ENCODE peak calls at places on chromosomes 3 and 15, in nine cellular contexts. U is transverse colon, M is suprapubic skin, L is tibial nerve, W is stomach, A is IMR-90, G is Peyer's patch, D is uterus, S is testis. X is an unnamed sample. For H3K36me3, the result is how much of the 10 kb centered on the place peaks cover.

GRCh38 chr3:177060492-177060891 is 136.8 kb downstream of the TBL1XR1 start:
- DNase-seq in U (no peak), M (no peak), L (no peak), W (no peak), A (no peak), G (no peak), D (no peak), S (no peak), X (no peak)

GRCh38 chr15:67685008-67685599 is 140.2 kb upstream of the SKOR1 start:
- DNase-seq in U (no peak), M (no peak), L (no peak), W (no peak), A (peak), G (no peak), D (no peak), S (no peak), X (no peak)

GRCh38 chr3:77186728-77187127 is 146.8 kb downstream of the ROBO2 start:
- DNase-seq in U (no peak), M (no peak), L (no peak), W (no peak), A (peak), G (no peak), D (no peak), S (no peak), X (no peak)

GRCh38 chr3:79380581-79380980 is 387.2 kb downstream of the ROBO1 start:
- DNase-seq in U (no peak), M (no peak), L (no peak), W (no peak), A (peak), G (no peak), D (no peak), S (no peak), X (no peak)

GRCh38 chr3:126753191-126754160 is 49.4 kb downstream of the CHCHD6 start:
- DNase-seq in U (no peak), M (peak), L (no peak), W (no peak), A (peak), G (no peak), D (no peak), S (no peak), X (no peak)

GRCh38 chr3:156843071-156843808 is 17.1 kb downstream of the LEKR1 start:
- DNase-seq in U (no peak), M (no peak), L (no peak), W (no peak), A (peak), G (no peak), D (no peak), S (peak), X (no peak)

GRCh38 chr15:75725021-75725718 is 12.5 kb upstream of the CSPG4 start:
- DNase-seq in U (no peak), M (no peak), L (peak), W (no peak), A (no peak), G (peak), D (no peak), S (no peak), X (peak)

GRCh38 chr15:74816624-74817369 is 4.2 kb downstream of the LMAN1L start:
- DNase-seq in U (peak), M (no peak), L (no peak), W (no peak), A (no peak), G (peak), D (no peak), S (no peak), X (no peak)

GRCh38 chr15:75036269-75036668 is 12.9 kb downstream of the PPCDC start:
- DNase-seq in U (peak), M (no peak), L (no peak), W (peak), A (no peak), G (peak), D (no peak), S (no peak), X (no peak)

GRCh38 chr3:152284906-152285305 is 16.2 kb downstream of the MBNL1 start:
- DNase-seq in U (no peak), M (no peak), L (no peak), W (no peak), A (no peak), G (no peak), D (no peak), S (no peak), X (no peak)

GRCh38 chr15:67415186-67415585 is 105.7 kb upstream of the C15orf61 start:
- DNase-seq in U (no peak), M (no peak), L (no peak), W (no peak), A (no peak), G (no peak), D (no peak), S (no peak), X (no peak)

GRCh38 chr3:15805756-15806266 is 8.0 kb upstream of the ANKRD28 start:
- DNase-seq in U (no peak), M (no peak), L (no peak), W (no peak), A (peak), G (no peak), D (no peak), S (no peak), X (no peak)

GRCh38 chr3:139538733-139539132 is 809 bp downstream of the RBP1 start:
- DNase-seq in U (peak), M (no peak), L (no peak), W (no peak), A (peak), G (no peak), D (peak), S (peak), X (peak)

GRCh38 chr3:71599416-71599815 is 15.9 kb upstream of the FOXP1 start:
- DNase-seq in U (no peak), M (no peak), L (no peak), W (no peak), A (peak), G (no peak), D (no peak), S (no peak), X (no peak)

GRCh38 chr15:66477011-66477410 is 20.6 kb downstream of the SNAPC5 start:
- DNase-seq in U (no peak), M (no peak), L (no peak), W (no peak), A (no peak), G (no peak), D (no peak), S (no peak), X (no peak)

GRCh38 chr3:14439501-14440167 is 37.2 kb downstream of the SLC6A6 start:
- DNase-seq in U (peak), M (no peak), L (peak), W (peak), A (peak), G (peak), D (peak), S (peak), X (peak)

GRCh38 chr3:38032328-38032865 is 3.0 kb upstream of the PLCD1 start:
- DNase-seq in U (no peak), M (no peak), L (no peak), W (no peak), A (no peak), G (no peak), D (no peak), S (no peak), X (no peak)

GRCh38 chr15:77040673-77041072 is 30.2 kb downstream of the TSPAN3 start:
- DNase-seq in U (no peak), M (no peak), L (no peak), W (no peak), A (peak), G (no peak), D (no peak), S (no peak), X (no peak)

GRCh38 chr3:75906555-75907112 is 121.3 kb upstream of the ZNF717 start:
- DNase-seq in U (no peak), M (peak), L (no peak), W (no peak), A (peak), G (no peak), D (no peak), S (peak), X (no peak)

GRCh38 chr15:42640103-42640502 is 64.7 kb downstream of the STARD9 start:
- DNase-seq in U (no peak), M (no peak), L (no peak), W (no peak), A (no peak), G (no peak), D (no peak), S (no peak), X (no peak)

GRCh38 chr15:59138243-59138642 is 33.3 kb downstream of the CCNB2 start:
- DNase-seq in U (peak), M (no peak), L (no peak), W (peak), A (peak), G (peak), D (peak), S (peak), X (no peak)

GRCh38 chr3:195893516-195893915 is 14.8 kb downstream of the TNK2 start:
- DNase-seq in U (no peak), M (no peak), L (no peak), W (no peak), A (no peak), G (no peak), D (no peak), S (no peak), X (no peak)

GRCh38 chr3:23324745-23325144 is 121.6 kb downstream of the UBE2E2 start:
- DNase-seq in U (no peak), M (no peak), L (no peak), W (no peak), A (peak), G (no peak), D (no peak), S (no peak), X (no peak)

GRCh38 chr3:37243811-37244748 is 69.7 kb upstream of the LRRFIP2 start:
- DNase-seq in U (peak), M (peak), L (peak), W (peak), A (peak), G (peak), D (peak), S (peak), X (peak)

GRCh38 chr15:85407421-85408269 is 27.2 kb downstream of the AKAP13 start:
- DNase-seq in U (no peak), M (no peak), L (no peak), W (no peak), A (peak), G (no peak), D (no peak), S (no peak), X (no peak)

GRCh38 chr3:114389156-114389555 is 95.3 kb downstream of the TIGIT start:
- DNase-seq in U (no peak), M (no peak), L (no peak), W (no peak), A (no peak), G (no peak), D (no peak), S (no peak), X (no peak)

GRCh38 chr15:83474578-83474977 is 27.4 kb downstream of the SH3GL3 start:
- DNase-seq in U (no peak), M (no peak), L (no peak), W (no peak), A (no peak), G (no peak), D (no peak), S (no peak), X (no peak)

GRCh38 chr3:188233320-188233719 is 79.4 kb downstream of the LPP start:
- DNase-seq in U (no peak), M (no peak), L (no peak), W (no peak), A (peak), G (no peak), D (no peak), S (no peak), X (no peak)

GRCh38 chr3:154486949-154487348 is 57.0 kb upstream of the GPR149 start:
- DNase-seq in U (no peak), M (no peak), L (no peak), W (no peak), A (no peak), G (no peak), D (no peak), S (no peak), X (no peak)

GRCh38 chr3:116341381-116341780 is 103.9 kb downstream of the LSAMP start:
- DNase-seq in U (no peak), M (no peak), L (no peak), W (no peak), A (no peak), G (no peak), D (no peak), S (no peak), X (no peak)

GRCh38 chr3:69107841-69108240 is 14.6 kb downstream of the LMOD3 start:
- DNase-seq in U (no peak), M (no peak), L (no peak), W (no peak), A (no peak), G (no peak), D (no peak), S (no peak), X (no peak)

GRCh38 chr15:93246266-93247242 is 157.5 kb upstream of the RGMA start:
- DNase-seq in U (no peak), M (no peak), L (no peak), W (no peak), A (no peak), G (no peak), D (no peak), S (peak), X (no peak)

GRCh38 chr3:114644372-114644771 is 350.5 kb downstream of the TIGIT start:
- DNase-seq in U (no peak), M (no peak), L (no peak), W (no peak), A (peak), G (no peak), D (no peak), S (no peak), X (no peak)

GRCh38 chr3:50123394-50124361 is 31.4 kb upstream of the SEMA3F start:
- DNase-seq in U (no peak), M (no peak), L (no peak), W (no peak), A (no peak), G (peak), D (no peak), S (no peak), X (peak)

GRCh38 chr3:12545473-12545791 is at the start of gene MKRN2OS:
- DNase-seq in U (peak), M (no peak), L (no peak), W (peak), A (peak), G (peak), D (no peak), S (no peak), X (no peak)

GRCh38 chr15:43775411-43775965 is 1.3 kb downstream of the ELL3 start:
- DNase-seq in U (peak), M (no peak), L (no peak), W (peak), A (peak), G (peak), D (peak), S (peak), X (peak)
- TF ChIP-seq POLR2A in U (peak), M (no peak), L (no peak), W (no peak), A (no peak), G (peak), D (no peak), S (no peak), X (no peak)

GRCh38 chr3:39407773-39408492 is 1.4 kb downstream of the RPSA start:
- DNase-seq in U (no peak), M (no peak), L (no peak), W (no peak), A (peak), G (no peak), D (no peak), S (no peak), X (no peak)
- H3K36me3 ChIP-seq in U (under half), M (under half), L (under half), W (half or more), A (under half), G (under half), D (under half), S (under half), X (under half)

GRCh38 chr3:182792901-182793662 is at the start of gene ATP11B:
- DNase-seq in U (peak), M (peak), L (peak), W (peak), A (peak), G (peak), D (peak), S (peak), X (peak)
- TF ChIP-seq POLR2A in U (peak), M (peak), L (peak), W (no peak), A (no peak), G (peak), D (peak), S (no peak), X (peak)

GRCh38 chr3:142319912-142320311 is 94.5 kb upstream of the GK5 start:
- DNase-seq in U (no peak), M (no peak), L (no peak), W (no peak), A (no peak), G (no peak), D (no peak), S (no peak), X (no peak)
- H3K36me3 ChIP-seq in U (under half), M (under half), L (under half), W (under half), A (under half), G (under half), D (under half), S (under half), X (under half)

GRCh38 chr3:72847282-72847681 is 963 bp downstream of the SHQ1 start:
- DNase-seq in U (no peak), M (no peak), L (no peak), W (no peak), A (no peak), G (no peak), D (no peak), S (no peak), X (no peak)

GRCh38 chr3:72848703-72849081 is 447 bp upstream of the SHQ1 start:
- DNase-seq in U (no peak), M (no peak), L (no peak), W (no peak), A (no peak), G (no peak), D (no peak), S (no peak), X (no peak)

GRCh38 chr3:72844436-72844999 is 3.7 kb downstream of the SHQ1 start:
- DNase-seq in U (no peak), M (no peak), L (no peak), W (no peak), A (peak), G (no peak), D (no peak), S (no peak), X (no peak)

GRCh38 chr3:72847751-72848702 is at the start of gene SHQ1:
- DNase-seq in U (peak), M (peak), L (peak), W (peak), A (peak), G (peak), D (peak), S (peak), X (peak)
- TF ChIP-seq POLR2A in U (peak), M (no peak), L (no peak), W (no peak), A (peak), G (no peak), D (peak), S (no peak), X (peak)

DNA sequence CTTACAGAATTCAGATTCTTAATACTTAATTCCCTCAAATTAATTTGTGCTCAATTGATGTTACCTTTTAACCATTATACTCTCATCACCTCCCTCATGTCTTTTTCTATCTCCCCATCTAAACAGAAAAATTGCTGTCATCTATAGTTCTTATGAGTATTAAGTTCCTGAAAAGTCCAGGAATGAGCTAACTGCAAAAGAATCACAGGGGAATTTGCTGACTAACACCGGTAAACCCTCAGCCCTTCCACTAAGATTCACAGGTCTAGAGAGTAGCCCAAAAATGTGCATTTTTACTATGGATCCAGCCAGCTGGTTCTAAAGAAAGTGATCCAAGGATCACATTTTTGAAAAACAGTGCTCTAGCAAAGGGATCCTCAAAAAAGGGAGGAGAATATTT is 67.0 kb downstream of the SETD2 start:
- DNase-seq in U (no peak), M (no peak), L (no peak), W (no peak), A (peak), G (no peak), D (no peak), S (no peak), X (no peak)
- H3K36me3 ChIP-seq in U (under half), M (half or more), L (under half), W (half or more), A (under half), G (half or more), D (under half), S (under half), X (under half)

GRCh38 chr3:58537412-58538301 is 667 bp upstream of the ACOX2 start:
- DNase-seq in U (no peak), M (no peak), L (no peak), W (peak), A (no peak), G (no peak), D (no peak), S (no peak), X (no peak)

GRCh38 chr3:58535531-58536500 is 1.2 kb downstream of the ACOX2 start:
- DNase-seq in U (peak), M (no peak), L (no peak), W (peak), A (no peak), G (peak), D (peak), S (peak), X (no peak)

GRCh38 chr3:58539636-58540035 is 2.6 kb upstream of the ACOX2 start:
- DNase-seq in U (no peak), M (peak), L (no peak), W (no peak), A (peak), G (no peak), D (no peak), S (no peak), X (no peak)

GRCh38 chr3:58534592-58535494 is 2.1 kb downstream of the ACOX2 start:
- DNase-seq in U (no peak), M (no peak), L (no peak), W (no peak), A (no peak), G (no peak), D (no peak), S (no peak), X (no peak)

DNA sequence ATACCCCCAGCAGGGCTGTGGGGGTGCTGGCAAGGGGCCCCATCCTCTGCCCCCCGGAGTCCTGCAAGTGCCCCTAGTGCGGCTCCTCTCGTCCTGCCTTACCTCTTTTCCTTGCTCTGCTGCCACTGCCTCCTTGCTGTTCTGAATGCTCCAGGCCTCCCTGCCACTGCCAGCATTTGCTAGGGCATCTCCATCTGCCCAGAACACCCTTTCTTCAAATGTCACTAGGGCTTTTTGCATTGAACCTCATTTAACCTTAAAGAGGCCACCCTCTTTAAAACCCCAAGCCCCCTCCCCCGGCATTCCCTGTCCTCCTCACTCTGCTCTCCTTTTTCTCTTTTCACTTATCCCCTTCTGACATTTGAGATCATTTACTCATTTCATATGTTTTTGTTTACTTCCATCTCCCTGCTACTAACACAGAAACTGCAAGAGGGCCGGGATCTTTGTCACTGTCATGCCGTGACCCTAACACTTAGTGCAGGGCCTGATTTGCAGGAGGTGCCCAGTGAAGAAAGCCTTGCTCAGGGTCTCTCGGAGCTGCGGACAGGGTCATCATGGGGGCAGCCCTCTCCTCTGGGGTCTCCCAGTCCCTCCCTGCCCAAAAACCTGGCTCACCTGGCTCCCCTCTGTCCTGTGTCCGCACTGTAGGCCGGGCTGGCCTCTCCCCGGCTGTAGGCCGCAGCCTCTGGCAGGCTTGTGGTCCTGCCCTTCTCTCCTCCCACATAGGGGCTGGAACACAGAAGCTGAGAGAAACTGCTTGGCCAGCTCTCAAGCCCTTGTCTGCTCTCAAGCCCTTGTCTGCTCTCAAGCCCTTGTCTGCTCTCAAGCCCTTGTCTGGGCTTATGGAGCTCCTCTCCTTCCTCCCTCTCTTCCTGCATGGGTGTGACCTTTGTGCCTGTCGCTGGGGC is at the start of gene ACOX2:
- DNase-seq in U (peak), M (no peak), L (peak), W (peak), A (peak), G (peak), D (peak), S (peak), X (peak)
- TF ChIP-seq POLR2A in U (peak), M (no peak), L (no peak), W (no peak), A (no peak), G (peak), D (no peak), S (no peak), X (no peak)

DNA sequence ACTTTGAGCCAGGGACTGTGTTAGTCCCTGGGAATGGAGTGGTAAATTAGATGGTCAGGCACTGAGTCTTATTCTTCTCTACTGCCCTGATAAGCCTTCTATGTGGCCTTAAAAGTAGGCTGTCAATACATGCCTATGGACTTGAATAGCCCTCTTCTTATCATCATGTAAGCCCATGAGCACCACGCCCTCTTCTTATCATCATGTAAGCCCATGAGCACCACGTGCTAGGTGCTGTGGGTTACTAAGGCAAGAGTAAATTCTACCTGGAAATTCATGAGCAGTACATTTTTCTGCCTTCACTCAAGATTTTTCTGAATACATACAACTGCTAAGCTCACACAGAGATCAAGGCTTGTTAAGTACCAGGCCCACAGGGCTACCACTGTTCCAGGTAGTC is 68.5 kb downstream of the DHX30 start:
- DNase-seq in U (no peak), M (no peak), L (no peak), W (peak), A (no peak), G (no peak), D (no peak), S (no peak), X (no peak)
- H3K36me3 ChIP-seq in U (under half), M (half or more), L (under half), W (half or more), A (half or more), G (half or more), D (under half), S (under half), X (under half)

X was measured in ovary.